ENCODE peak calls at places on chromosomes 12 and 14, in four cellular contexts. H is right cardiac atrium; F is central memory CD8-positive, alpha-beta T cell; V is A549. J is an unnamed sample.

GRCh38 chr12:65195387-65196055 is 26.1 kb downstream of the LEMD3 start:
- ATAC-seq in H (no peak), F (no peak), V (no peak), J (peak; percentile 51)

GRCh38 chr14:68486033-68486732 is 306.7 kb downstream of the ZFP36L1 start:
- ATAC-seq in H (no peak), F (no peak), V (no peak), J (no peak)

GRCh38 chr14:98182385-98183055 is 1089.5 kb downstream of the BCL11B start:
- ATAC-seq in H (no peak), F (no peak), V (no peak), J (no peak)

GRCh38 chr14:68397371-68397779 is 395.5 kb downstream of the ZFP36L1 start:
- ATAC-seq in H (peak; percentile 53), F (no peak), V (no peak), J (peak; percentile 36)

GRCh38 chr12:112161711-112162110 is 36.4 kb downstream of the TRAFD1 start:
- ATAC-seq in H (no peak), F (no peak), V (no peak), J (no peak)

GRCh38 chr12:78406776-78407335 is 457.7 kb upstream of the SYT1 start:
- ATAC-seq in H (no peak), F (no peak), V (no peak), J (no peak)

GRCh38 chr12:69655616-69656336 is 43.3 kb downstream of the BEST3 start:
- ATAC-seq in H (peak; percentile 32), F (no peak), V (no peak), J (no peak)

GRCh38 chr12:88401153-88401552 is 179.1 kb downstream of the KITLG start:
- ATAC-seq in H (no peak), F (no peak), V (no peak), J (peak; percentile 59)

GRCh38 chr12:110382683-110383082 is 20.8 kb downstream of the ANAPC7 start:
- ATAC-seq in H (no peak), F (no peak), V (no peak), J (no peak)

GRCh38 chr14:22535916-22536315 is 53.1 kb downstream of the DAD1 start:
- ATAC-seq in H (peak; percentile 32), F (no peak), V (no peak), J (no peak)

GRCh38 chr14:23454445-23454856 is 15.1 kb upstream of the NGDN start:
- ATAC-seq in H (peak; percentile 11), F (no peak), V (no peak), J (peak; percentile 36)

J was measured in esophagus mucosa.